ENCODE peak calls at places on chromosomes 2 and 18, in seven cellular contexts. G is heart right ventricle, Z is fibroblast of mammary gland, F is tibial nerve, Q is IMR-90, C is pancreas, D is mammary epithelial cell. N is an unnamed sample.
A peak's percentile ranks its signal among the peaks of the same experiment; 100 is the strongest.

GRCh38 chr2:240921319-240922233 is 15.4 kb downstream of the CROCC2 start:
- DNase-seq in G (peak; percentile 13), Z (peak; percentile 96), F (peak; percentile 50), Q (peak; percentile 96), C (peak; percentile 33), D (peak; percentile 80), N (no peak)

GRCh38 chr2:174120346-174120745 is 128.0 kb downstream of the OLA1 start:
- DNase-seq in G (no peak), Z (peak; percentile 70), F (no peak), Q (peak; percentile 47), C (no peak), D (peak; percentile 60), N (no peak)

GRCh38 chr18:28767781-28768211 is 590.9 kb upstream of the CDH2 start:
- DNase-seq in G (no peak), Z (peak; percentile 77), F (no peak), Q (peak; percentile 65), C (no peak), D (peak; percentile 44), N (no peak)

GRCh38 chr2:74552914-74553811 is 579 bp downstream of the LOXL3 start:
- DNase-seq in G (no peak), Z (peak; percentile 32), F (no peak), Q (no peak), C (peak; percentile 51), D (no peak), N (no peak)

GRCh38 chr18:79471048-79471447 is 75.3 kb downstream of the NFATC1 start:
- DNase-seq in G (no peak), Z (no peak), F (no peak), Q (no peak), C (no peak), D (no peak), N (no peak)

GRCh38 chr18:9613550-9614400 is 584 bp downstream of the PPP4R1 start:
- DNase-seq in G (peak; percentile 64), Z (no peak), F (peak; percentile 18), Q (peak; percentile 27), C (peak; percentile 72), D (peak; percentile 65), N (peak; percentile 84)

GRCh38 chr2:183455056-183455455 is 330.8 kb downstream of the NUP35 start:
- DNase-seq in G (no peak), Z (peak; percentile 14), F (no peak), Q (no peak), C (no peak), D (peak; percentile 9), N (no peak)

GRCh38 chr18:43271593-43272432 is 5.5 kb downstream of the SYT4 start:
- DNase-seq in G (peak; percentile 19), Z (peak; percentile 69), F (no peak), Q (peak; percentile 61), C (no peak), D (peak; percentile 26), N (no peak)

GRCh38 chr2:235112365-235112764 is 160.5 kb downstream of the SH3BP4 start:
- DNase-seq in G (no peak), Z (no peak), F (no peak), Q (no peak), C (no peak), D (no peak), N (no peak)

GRCh38 chr18:39571511-39571910 is 2005.9 kb upstream of the CELF4 start:
- DNase-seq in G (no peak), Z (peak; percentile 33), F (no peak), Q (peak; percentile 19), C (no peak), D (no peak), N (peak; percentile 15)

GRCh38 chr2:184780944-184781343 is 182.6 kb downstream of the ZNF804A start:
- DNase-seq in G (no peak), Z (peak; percentile 3), F (no peak), Q (peak; percentile 17), C (no peak), D (no peak), N (no peak)

GRCh38 chr2:10072656-10073480 is 7.3 kb downstream of the CYS1 start:
- DNase-seq in G (peak; percentile 85), Z (peak; percentile 84), F (peak; percentile 72), Q (peak; percentile 84), C (peak; percentile 85), D (peak; percentile 71), N (peak; percentile 90)

GRCh38 chr2:238706673-238707072 is 141.2 kb upstream of the TWIST2 start:
- DNase-seq in G (no peak), Z (no peak), F (no peak), Q (no peak), C (no peak), D (no peak), N (no peak)

GRCh38 chr2:239002960-239003932 is 155.4 kb downstream of the TWIST2 start:
- DNase-seq in G (no peak), Z (peak; percentile 76), F (no peak), Q (peak; percentile 65), C (no peak), D (peak; percentile 37), N (no peak)

GRCh38 chr18:3554091-3554601 is 104.2 kb downstream of the TGIF1 start:
- DNase-seq in G (no peak), Z (no peak), F (no peak), Q (no peak), C (no peak), D (no peak), N (no peak)

GRCh38 chr2:176039375-176039774 is 37.3 kb upstream of the LNPK start:
- DNase-seq in G (no peak), Z (no peak), F (no peak), Q (no peak), C (no peak), D (no peak), N (no peak)

GRCh38 chr2:11142987-11143386 is 12.3 kb upstream of the SLC66A3 start:
- DNase-seq in G (no peak), Z (no peak), F (no peak), Q (no peak), C (no peak), D (no peak), N (no peak)

GRCh38 chr2:17538022-17538843 is 2.3 kb upstream of the VSNL1 start:
- DNase-seq in G (no peak), Z (peak; percentile 23), F (no peak), Q (peak; percentile 20), C (no peak), D (peak; percentile 14), N (no peak)

GRCh38 chr2:206256711-206257110 is 17.8 kb upstream of the ZDBF2 start:
- DNase-seq in G (no peak), Z (no peak), F (no peak), Q (no peak), C (no peak), D (no peak), N (no peak)

GRCh38 chr2:173355866-173356508 is 1.3 kb downstream of the CDCA7 start:
- DNase-seq in G (no peak), Z (no peak), F (no peak), Q (no peak), C (no peak), D (peak; percentile 89), N (no peak)

GRCh38 chr2:31138037-31138962 is at the start of gene GALNT14:
- DNase-seq in G (peak; percentile 28), Z (peak; percentile 25), F (no peak), Q (peak; percentile 7), C (peak; percentile 67), D (peak; percentile 82), N (peak; percentile 47)

GRCh38 chr2:134127496-134127895 is 126.4 kb upstream of the MGAT5 start:
- DNase-seq in G (no peak), Z (no peak), F (no peak), Q (no peak), C (no peak), D (no peak), N (no peak)

GRCh38 chr18:30406728-30407127 is 635.8 kb downstream of the DSC3 start:
- DNase-seq in G (no peak), Z (no peak), F (no peak), Q (no peak), C (no peak), D (peak; percentile 35), N (no peak)

GRCh38 chr2:39220136-39220535 is 23.6 kb downstream of the CDKL4 start:
- DNase-seq in G (no peak), Z (no peak), F (no peak), Q (no peak), C (no peak), D (no peak), N (no peak)

GRCh38 chr18:12010187-12010802 is 29.0 kb downstream of the IMPA2 start:
- DNase-seq in G (no peak), Z (no peak), F (no peak), Q (no peak), C (peak; percentile 70), D (no peak), N (peak; percentile 22)
- TF ChIP-seq CTCF in G (no peak), Z (no peak), F (no peak), Q (no peak), C (no peak), D (no peak), N (no peak)

DNA sequence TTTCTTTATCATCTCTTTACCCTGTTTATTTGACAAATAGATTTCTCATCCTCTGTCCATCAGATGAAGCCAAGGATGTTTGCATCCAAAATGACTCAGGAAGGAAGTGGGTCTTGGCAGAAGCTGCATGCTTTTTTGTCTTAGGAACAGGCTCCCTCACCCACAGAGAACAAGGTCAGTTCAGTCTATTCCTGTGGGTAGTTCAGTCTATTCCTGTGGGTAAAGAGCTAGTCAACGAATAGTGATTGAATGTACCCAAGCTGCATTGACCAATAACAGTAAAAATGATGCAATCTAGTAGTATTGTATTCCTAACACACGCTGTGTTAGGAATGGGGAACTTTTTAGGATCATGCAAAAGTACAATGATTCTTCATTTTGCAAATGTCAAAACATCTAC is 290.8 kb upstream of the TANK start:
- DNase-seq in G (no peak), Z (peak; percentile 100), F (no peak), Q (peak; percentile 94), C (no peak), D (peak; percentile 82), N (no peak)
- H3K4me3 ChIP-seq in G (no peak overlapping the region), Z (no peak overlapping the region), F (no peak overlapping the region), Q (no peak overlapping the region), C (no peak overlapping the region), D (no peak overlapping the region), N (no peak overlapping the region)

GRCh38 chr2:7686016-7686385 is 768.8 kb downstream of the RNF144A start:
- DNase-seq in G (no peak), Z (no peak), F (no peak), Q (no peak), C (no peak), D (no peak), N (peak; percentile 63)
- TF ChIP-seq CTCF in G (no peak), Z (no peak), F (no peak), Q (no peak), C (no peak), D (no peak), N (no peak)

GRCh38 chr2:61138859-61139258 is 23.1 kb upstream of the C2orf74 start:
- DNase-seq in G (no peak), Z (no peak), F (no peak), Q (no peak), C (no peak), D (no peak), N (no peak)
- H3K4me3 ChIP-seq in G (no peak overlapping the region), Z (no peak overlapping the region), F (no peak overlapping the region), Q (no peak overlapping the region), C (no peak overlapping the region), D (no peak overlapping the region), N (no peak overlapping the region)

GRCh38 chr2:35973132-35973736 is 382.3 kb upstream of the CRIM1 start:
- DNase-seq in G (no peak), Z (peak; percentile 1), F (no peak), Q (peak; percentile 42), C (no peak), D (peak; percentile 25), N (peak; percentile 39)
- TF ChIP-seq CTCF in G (peak; percentile 46), Z (peak; percentile 19), F (peak; percentile 35), Q (peak; percentile 60), C (no peak), D (peak; percentile 55), N (peak; percentile 79)

N was measured in Caco-2.